ENCODE peak calls at places on chromosomes 12 and 14, in five cellular contexts. B is A549, Y is GM12878, L is HepG2, U is NB4. F is an unnamed sample.

GRCh38 chr12:106673151-106673550 is 90.3 kb downstream of the RFX4 start:
- DNase-seq in L (no peak), B (no peak), U (peak; percentile 28), Y (no peak), F (no peak)

GRCh38 chr14:21095430-21096205 is 2.8 kb downstream of the ZNF219 start:
- DNase-seq in U (no peak), Y (no peak), L (no peak), B (no peak), F (no peak)

GRCh38 chr12:24778486-24779304 is 170.2 kb downstream of the BCAT1 start:
- DNase-seq in U (peak; percentile 69), Y (peak; percentile 8), L (peak; percentile 58), B (peak; percentile 42), F (peak; percentile 39)

GRCh38 chr12:80086025-80086424 is 13.3 kb upstream of the OTOGL start:
- DNase-seq in Y (no peak), U (no peak), B (no peak), L (no peak), F (no peak)

GRCh38 chr12:34151019-34151418 is 128.7 kb downstream of the ALG10 start:
- DNase-seq in B (no peak), U (no peak), L (no peak), Y (no peak), F (no peak)

GRCh38 chr12:22598141-22598762 is 26.7 kb upstream of the ETNK1 start:
- DNase-seq in L (no peak), B (peak; percentile 85), Y (no peak), U (no peak), F (no peak)

GRCh38 chr14:87397499-87397898 is 595.5 kb downstream of the GALC start:
- DNase-seq in U (no peak), L (no peak), Y (no peak), B (no peak), F (no peak)

GRCh38 chr14:93105362-93105761 is 10.4 kb downstream of the ITPK1 start:
- DNase-seq in Y (no peak), B (no peak), L (no peak), U (peak; percentile 88), F (no peak)

GRCh38 chr14:101444116-101444515 is 117.2 kb upstream of the DIO3 start:
- DNase-seq in U (peak; percentile 50), L (no peak), B (peak; percentile 73), Y (no peak), F (no peak)

GRCh38 chr12:41932470-41932991 is 212.1 kb downstream of the GXYLT1 start:
- DNase-seq in L (no peak), Y (no peak), B (no peak), U (peak; percentile 94), F (peak; percentile 90)

GRCh38 chr12:15584366-15585041 is 204.7 kb downstream of the EPS8 start:
- DNase-seq in L (peak; percentile 37), B (peak; percentile 79), Y (no peak), U (peak; percentile 69), F (peak; percentile 52)

GRCh38 chr14:88168025-88168424 is 155.0 kb downstream of the KCNK10 start:
- DNase-seq in B (no peak), Y (no peak), U (no peak), L (no peak), F (no peak)

GRCh38 chr14:102537981-102538597 is 28.5 kb upstream of the ANKRD9 start:
- DNase-seq in L (no peak), U (no peak), Y (no peak), B (no peak), F (no peak)

GRCh38 chr12:95002754-95003153 is 743 bp downstream of the NDUFA12 start:
- DNase-seq in U (no peak), Y (no peak), B (no peak), L (no peak), F (no peak)

GRCh38 chr14:101374373-101375338 is 186.6 kb upstream of the DIO3 start:
- DNase-seq in U (no peak), B (no peak), Y (no peak), L (no peak), F (no peak)

GRCh38 chr12:127170271-127171180 is 1096.4 kb upstream of the TMEM132C start:
- DNase-seq in U (no peak), B (no peak), Y (no peak), L (no peak), F (no peak)

GRCh38 chr14:23555882-23556699 is at the start of gene THTPA:
- DNase-seq in L (peak; percentile 96), U (peak; percentile 88), Y (peak; percentile 72), B (peak; percentile 91), F (peak; percentile 91)

GRCh38 chr14:55540847-55541773 is 38.9 kb upstream of the KTN1 start:
- DNase-seq in Y (no peak), L (no peak), B (no peak), U (no peak), F (peak; percentile 35)

GRCh38 chr14:94458558-94459200 is 6.1 kb upstream of the SERPINA11 start:
- DNase-seq in B (no peak), L (no peak), Y (no peak), U (peak; percentile 52), F (no peak)

GRCh38 chr14:90060312-90060964 is 1.4 kb upstream of the KCNK13 start:
- DNase-seq in Y (no peak), U (peak; percentile 39), L (peak; percentile 34), B (peak; percentile 64), F (peak; percentile 54)

GRCh38 chr12:34336619-34337465 is 314.5 kb downstream of the ALG10 start:
- DNase-seq in L (no peak), B (peak; percentile 55), Y (no peak), U (no peak), F (no peak)

GRCh38 chr14:73747386-73748211 is 33.4 kb upstream of the PNMA1 start:
- DNase-seq in B (no peak), L (no peak), Y (no peak), U (no peak), F (no peak)

DNA sequence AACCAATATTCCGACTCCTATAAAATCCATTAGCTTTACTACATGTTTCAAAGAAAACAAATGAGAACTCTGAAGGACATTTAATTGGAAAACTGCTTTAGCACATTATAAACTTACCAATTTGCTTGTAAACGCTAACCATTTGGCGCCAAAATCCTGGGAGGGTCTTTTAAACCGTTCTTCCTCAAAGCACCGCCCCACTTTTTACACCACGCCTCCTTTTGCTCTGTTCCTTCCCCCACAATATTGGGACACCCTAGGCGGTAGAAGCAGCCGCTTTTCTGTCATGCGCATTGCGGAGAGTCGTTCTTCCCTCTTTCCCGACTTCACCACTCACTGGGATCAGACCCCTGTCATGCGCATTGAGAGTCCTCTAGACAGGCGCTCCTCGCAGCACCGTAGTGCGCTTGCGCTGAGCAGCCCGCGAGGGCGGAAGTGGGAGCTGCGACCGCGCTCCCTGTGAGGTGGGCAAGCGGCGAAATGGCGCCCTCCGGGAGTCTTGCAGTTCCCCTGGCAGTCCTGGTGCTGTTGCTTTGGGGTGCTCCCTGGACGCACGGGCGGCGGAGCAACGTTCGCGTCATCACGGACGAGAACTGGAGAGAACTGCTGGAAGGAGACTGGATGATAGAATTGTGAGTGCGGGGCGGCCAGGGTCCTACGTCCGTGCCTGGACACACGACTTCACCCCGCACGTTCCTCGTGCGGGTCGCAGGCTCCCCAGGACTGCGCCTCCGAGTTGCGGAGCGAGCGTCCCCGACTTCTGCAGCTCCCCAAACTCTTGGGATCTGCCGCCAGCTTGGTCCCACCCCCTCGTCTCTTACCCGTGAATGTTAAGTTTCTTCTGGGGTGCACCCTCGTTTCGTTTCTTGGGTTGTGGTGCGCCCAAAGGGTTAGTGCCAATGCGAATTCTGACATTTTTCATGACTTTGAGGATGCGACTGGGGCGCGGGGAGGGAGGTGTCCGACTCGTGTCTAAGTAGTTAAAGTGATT is at the start of gene TMX1:
- DNase-seq in L (peak; percentile 99), Y (peak; percentile 98), B (peak; percentile 99), U (peak; percentile 99), F (peak; percentile 99)
- TF ChIP-seq MYC in L (peak; percentile 91), Y (no peak), B (peak; percentile 75), U (peak; percentile 45), F (no peak)

GRCh38 chr12:96187675-96188355 is 6.4 kb upstream of the ELK3 start:
- DNase-seq in L (no peak), Y (no peak), B (no peak), U (no peak), F (no peak)
- TF ChIP-seq MYC in L (no peak), Y (no peak), B (no peak), U (no peak), F (no peak)

GRCh38 chr14:26252176-26252575 is 345.7 kb downstream of the NOVA1 start:
- DNase-seq in B (no peak), U (no peak), Y (no peak), L (no peak), F (no peak)

GRCh38 chr14:26255213-26255612 is 342.6 kb downstream of the NOVA1 start:
- DNase-seq in B (peak; percentile 25), U (peak; percentile 15), Y (no peak), L (no peak), F (peak; percentile 8)
- TF ChIP-seq MYC in B (no peak), U (no peak), Y (no peak), L (no peak), F (no peak)

GRCh38 chr12:124734224-124734788 is 129.4 kb downstream of the SCARB1 start:
- DNase-seq in U (peak; percentile 97), L (peak; percentile 91), Y (no peak), B (peak; percentile 62), F (no peak)
- TF ChIP-seq MYC in U (peak; percentile 96), L (no peak), Y (no peak), B (no peak), F (no peak)

GRCh38 chr12:108820700-108821406 is 36.5 kb downstream of the SSH1 start:
- DNase-seq in L (no peak), U (peak; percentile 74), B (no peak), Y (no peak), F (no peak)

GRCh38 chr12:108822458-108823205 is 34.8 kb downstream of the SSH1 start:
- DNase-seq in Y (no peak), B (no peak), U (peak; percentile 53), L (no peak), F (peak; percentile 87)

GRCh38 chr12:108819920-108820699 is 37.3 kb downstream of the SSH1 start:
- DNase-seq in L (no peak), B (no peak), Y (no peak), U (no peak), F (no peak)

GRCh38 chr12:108823804-108824203 is 33.6 kb downstream of the SSH1 start:
- DNase-seq in Y (no peak), U (no peak), B (no peak), L (no peak), F (peak; percentile 50)

GRCh38 chr12:108821407-108822397 is 35.7 kb downstream of the SSH1 start:
- DNase-seq in B (no peak), U (peak; percentile 97), L (no peak), Y (no peak), F (no peak)
- TF ChIP-seq MYC in B (no peak), U (no peak), L (no peak), Y (no peak), F (no peak)

F was measured in endothelial cell of umbilical vein.